ENCODE peak calls at places on chromosomes 7 and 10, in ten cellular contexts. B is HEK293T; F is substantia nigra; M is stimulated activated CD4-positive, alpha-beta T cell treated with anti-CD3 and anti-CD28 coated beads, Interleukin-15, amount 100 ng/mL, for 1 hour; C is cardiac fibroblast; K is lower lobe of right lung; Y is colonic mucosa; O is stimulated activated naive CD4-positive, alpha-beta T cell; A is A172; H is NCI-H2171 treated with DMSO at 0.1 percent for 48 hours. P is an unnamed sample.

GRCh38 chr10:101221479-101222246 is 7.6 kb downstream of the LBX1 start:
- DNase-seq in O (no peak), F (no peak), H (peak), M (no peak), K (no peak), B (no peak), Y (no peak), A (no peak), C (no peak), P (no peak)

GRCh38 chr10:123584419-123584775 is 81.8 kb upstream of the GPR26 start:
- DNase-seq in M (no peak), H (peak), C (no peak), B (no peak), A (no peak), F (no peak), O (no peak), K (no peak), Y (no peak), P (no peak)

GRCh38 chr10:17123062-17123661 is 6.4 kb downstream of the CUBN start:
- DNase-seq in Y (no peak), O (no peak), C (peak), M (no peak), K (no peak), H (no peak), B (no peak), A (peak), F (no peak), P (no peak)

GRCh38 chr10:78424721-78425120 is 391.1 kb downstream of the RPS24 start:
- DNase-seq in O (no peak), C (peak), M (no peak), Y (no peak), H (no peak), F (no peak), A (no peak), B (peak), K (no peak), P (no peak)

GRCh38 chr7:141024668-141025067 is 9.9 kb upstream of the MRPS33 start:
- DNase-seq in Y (no peak), C (no peak), K (no peak), H (no peak), F (no peak), M (no peak), A (no peak), O (no peak), B (no peak), P (no peak)

GRCh38 chr7:101023839-101024238 is 4.0 kb downstream of the MUC17 start:
- DNase-seq in F (no peak), H (no peak), K (no peak), A (no peak), B (no peak), Y (no peak), C (no peak), M (no peak), O (no peak), P (no peak)

GRCh38 chr10:95245425-95246055 is 45.3 kb downstream of the PDLIM1 start:
- DNase-seq in A (no peak), Y (no peak), M (no peak), H (peak), F (no peak), C (no peak), B (no peak), O (no peak), K (no peak), P (peak)

GRCh38 chr10:60535427-60535826 is 145.8 kb upstream of the ANK3 start:
- DNase-seq in K (no peak), A (no peak), H (no peak), O (no peak), C (no peak), F (no peak), Y (no peak), M (no peak), B (no peak), P (no peak)

GRCh38 chr10:14244147-14244546 is 86.6 kb downstream of the FRMD4A start:
- DNase-seq in C (no peak), B (peak), Y (no peak), M (no peak), K (no peak), H (peak), F (no peak), A (peak), O (no peak), P (no peak)

GRCh38 chr10:69845574-69846251 is 44.0 kb downstream of the COL13A1 start:
- DNase-seq in H (peak), Y (peak), O (no peak), M (no peak), K (no peak), F (no peak), B (no peak), A (peak), C (peak), P (no peak)

GRCh38 chr10:65891073-65891981 is 1034.5 kb upstream of the LRRTM3 start:
- DNase-seq in C (no peak), F (no peak), M (no peak), Y (no peak), H (peak), O (no peak), A (peak), K (no peak), B (no peak), P (peak)

GRCh38 chr7:45085619-45086200 is 3.1 kb downstream of the NACAD start:
- DNase-seq in F (no peak), O (no peak), K (no peak), M (no peak), C (no peak), B (no peak), H (no peak), Y (no peak), A (no peak), P (no peak)

GRCh38 chr10:125076891-125077643 is 83.3 kb downstream of the CTBP2 start:
- DNase-seq in O (no peak), H (no peak), B (no peak), M (no peak), Y (no peak), C (peak), F (no peak), K (no peak), A (no peak), P (no peak)

GRCh38 chr10:102796407-102797176 is 40.6 kb downstream of the CYP17A1 start:
- DNase-seq in C (peak), Y (peak), A (peak), O (peak), F (peak), H (no peak), K (peak), B (no peak), M (peak), P (peak)

GRCh38 chr10:131703941-131704340 is 196.9 kb upstream of the PPP2R2D start:
- DNase-seq in M (no peak), K (no peak), Y (no peak), H (no peak), F (no peak), O (no peak), A (no peak), C (no peak), B (no peak), P (no peak)

GRCh38 chr7:99194301-99194700 is 13.6 kb downstream of the KPNA7 start:
- DNase-seq in Y (no peak), F (no peak), H (no peak), M (no peak), C (peak), K (no peak), O (no peak), A (no peak), B (no peak), P (no peak)

GRCh38 chr10:76523215-76523614 is 1091.8 kb downstream of the LRMDA start:
- DNase-seq in B (no peak), K (no peak), A (no peak), F (no peak), Y (no peak), C (peak), M (no peak), H (no peak), O (no peak), P (no peak)

GRCh38 chr7:28575241-28575643 is 162.9 kb downstream of the CREB5 start:
- DNase-seq in B (no peak), H (no peak), Y (no peak), F (no peak), A (peak), M (no peak), K (no peak), O (no peak), C (peak), P (no peak)

GRCh38 chr10:1074748-1075358 is 18.7 kb downstream of the WDR37 start:
- DNase-seq in M (no peak), H (no peak), A (peak), B (no peak), Y (no peak), O (no peak), K (peak), C (peak), F (no peak), P (no peak)

GRCh38 chr10:49325916-49326783 is 27.2 kb downstream of the C10orf71 start:
- DNase-seq in A (no peak), C (no peak), K (no peak), B (no peak), O (no peak), F (no peak), M (no peak), Y (no peak), H (no peak), P (no peak)

GRCh38 chr7:36984710-36985308 is 260.5 kb upstream of the AOAH start:
- DNase-seq in A (no peak), B (no peak), O (no peak), Y (no peak), K (no peak), C (no peak), H (peak), M (no peak), F (no peak), P (no peak)

GRCh38 chr7:46139079-46139478 is 218.0 kb upstream of the IGFBP3 start:
- DNase-seq in B (no peak), O (no peak), H (no peak), M (no peak), C (peak), K (no peak), F (no peak), A (peak), Y (no peak), P (peak)

GRCh38 chr7:127754457-127754856 is 102.5 kb downstream of the SND1 start:
- DNase-seq in Y (no peak), A (no peak), H (no peak), O (no peak), C (no peak), M (no peak), F (no peak), B (no peak), K (no peak), P (no peak)

GRCh38 chr10:43227911-43228782 is 38.7 kb downstream of the RASGEF1A start:
- DNase-seq in O (no peak), M (peak), H (no peak), F (no peak), B (no peak), K (peak), A (no peak), C (no peak), Y (no peak), P (no peak)

GRCh38 chr10:12357525-12358151 is 8.3 kb downstream of the CAMK1D start:
- DNase-seq in F (no peak), M (no peak), H (no peak), B (no peak), C (no peak), K (no peak), Y (no peak), A (no peak), O (no peak), P (no peak)

GRCh38 chr7:146150153-146150552 is 33.6 kb downstream of the CNTNAP2 start:
- DNase-seq in A (no peak), K (no peak), M (no peak), F (no peak), O (no peak), B (no peak), C (peak), H (no peak), Y (no peak), P (no peak)

GRCh38 chr10:78267598-78267997 is 233.9 kb downstream of the RPS24 start:
- DNase-seq in F (no peak), B (no peak), C (peak), K (no peak), M (no peak), A (no peak), H (no peak), O (no peak), Y (no peak), P (no peak)

GRCh38 chr10:76665029-76665428 is 972.6 kb downstream of the KCNMA1 start:
- DNase-seq in Y (no peak), K (no peak), O (no peak), H (no peak), A (no peak), M (no peak), C (no peak), B (no peak), F (no peak), P (no peak)

GRCh38 chr10:8314486-8314885 is 260.0 kb downstream of the GATA3 start:
- DNase-seq in F (no peak), C (no peak), H (no peak), M (no peak), K (no peak), O (no peak), A (no peak), Y (no peak), B (no peak), P (no peak)

GRCh38 chr7:29480456-29480855 is 83.2 kb upstream of the PRR15 start:
- DNase-seq in C (peak), A (no peak), F (no peak), B (no peak), Y (no peak), H (no peak), O (no peak), K (no peak), M (no peak), P (no peak)